ENCODE peak calls at places on chromosomes 12 and 14, in eight cellular contexts. One of them, this sample, is unnamed.

GRCh38 chr14:34098045-34098984 is 147.4 kb upstream of the EGLN3 start:
- DNase-seq in skeletal muscle cell: no peak
- DNase-seq in T-cell: no peak
- DNase-seq in T1000: no peak
- DNase-seq in HEK293T: peak
- DNase-seq in frontal cortex: peak
- DNase-seq in EL: peak
- DNase-seq in central memory CD4-positive, alpha-beta T cell: peak
- DNase-seq in this sample: no peak

GRCh38 chr14:64209428-64210165 is 84.6 kb downstream of the ESR2 start:
- DNase-seq in skeletal muscle cell: no peak
- DNase-seq in T-cell: no peak
- DNase-seq in T1000: no peak
- DNase-seq in HEK293T: no peak
- DNase-seq in frontal cortex: no peak
- DNase-seq in EL: no peak
- DNase-seq in central memory CD4-positive, alpha-beta T cell: no peak
- DNase-seq in this sample: no peak

GRCh38 chr14:61615743-61616523 is 79.4 kb upstream of the HIF1A start:
- DNase-seq in skeletal muscle cell: no peak
- DNase-seq in T-cell: no peak
- DNase-seq in T1000: no peak
- DNase-seq in HEK293T: no peak
- DNase-seq in frontal cortex: no peak
- DNase-seq in EL: peak
- DNase-seq in central memory CD4-positive, alpha-beta T cell: no peak
- DNase-seq in this sample: no peak

GRCh38 chr12:29216797-29217583 is 67.9 kb downstream of the FAR2 start:
- DNase-seq in skeletal muscle cell: peak
- DNase-seq in T-cell: no peak
- DNase-seq in T1000: no peak
- DNase-seq in HEK293T: no peak
- DNase-seq in frontal cortex: no peak
- DNase-seq in EL: no peak
- DNase-seq in central memory CD4-positive, alpha-beta T cell: no peak
- DNase-seq in this sample: no peak

GRCh38 chr14:64688028-64688427 is 16.2 kb upstream of the PLEKHG3 start:
- DNase-seq in skeletal muscle cell: no peak
- DNase-seq in T-cell: no peak
- DNase-seq in T1000: no peak
- DNase-seq in HEK293T: no peak
- DNase-seq in frontal cortex: no peak
- DNase-seq in EL: no peak
- DNase-seq in central memory CD4-positive, alpha-beta T cell: no peak
- DNase-seq in this sample: no peak

GRCh38 chr12:94855853-94856252 is 147.6 kb downstream of the NDUFA12 start:
- DNase-seq in skeletal muscle cell: no peak
- DNase-seq in T-cell: no peak
- DNase-seq in T1000: no peak
- DNase-seq in HEK293T: no peak
- DNase-seq in frontal cortex: no peak
- DNase-seq in EL: no peak
- DNase-seq in central memory CD4-positive, alpha-beta T cell: no peak
- DNase-seq in this sample: no peak

GRCh38 chr14:40629144-40629543 is 977.5 kb upstream of the LRFN5 start:
- DNase-seq in skeletal muscle cell: no peak
- DNase-seq in T-cell: no peak
- DNase-seq in T1000: no peak
- DNase-seq in HEK293T: no peak
- DNase-seq in frontal cortex: no peak
- DNase-seq in EL: no peak
- DNase-seq in central memory CD4-positive, alpha-beta T cell: no peak
- DNase-seq in this sample: no peak

GRCh38 chr14:22448905-22449611 is 140.0 kb downstream of the DAD1 start:
- DNase-seq in skeletal muscle cell: no peak
- DNase-seq in T-cell: no peak
- DNase-seq in T1000: no peak
- DNase-seq in HEK293T: no peak
- DNase-seq in frontal cortex: no peak
- DNase-seq in EL: no peak
- DNase-seq in central memory CD4-positive, alpha-beta T cell: no peak
- DNase-seq in this sample: no peak

GRCh38 chr12:94769040-94769420 is 118.7 kb upstream of the TMCC3 start:
- DNase-seq in skeletal muscle cell: no peak
- DNase-seq in T-cell: no peak
- DNase-seq in T1000: no peak
- DNase-seq in HEK293T: no peak
- DNase-seq in frontal cortex: no peak
- DNase-seq in EL: no peak
- DNase-seq in central memory CD4-positive, alpha-beta T cell: no peak
- DNase-seq in this sample: no peak